ENCODE peak calls at places on chromosomes 6 and 20, in four cellular contexts. T is mesendoderm, N is IMR-90, E is H1. Y is an unnamed sample.

GRCh38 chr6:66926060-66926459 is 1219.0 kb upstream of the EYS start:
- DNase-seq in T (peak; percentile 46), N (no peak), E (no peak), Y (no peak)

GRCh38 chr6:134146268-134147032 is 94.0 kb upstream of the SLC2A12 start:
- DNase-seq in T (no peak), N (no peak), E (no peak), Y (no peak)

GRCh38 chr6:24313477-24314141 is 44.2 kb downstream of the DCDC2 start:
- DNase-seq in T (peak; percentile 68), N (peak; percentile 60), E (no peak), Y (peak; percentile 64)

GRCh38 chr20:37390891-37391525 is 45.1 kb downstream of the SRC start:
- DNase-seq in T (no peak), N (no peak), E (no peak), Y (peak; percentile 23)

GRCh38 chr20:9532069-9532809 is 17.8 kb downstream of the LAMP5 start:
- DNase-seq in T (peak; percentile 25), N (no peak), E (no peak), Y (no peak)

GRCh38 chr6:113684382-113684901 is 172.7 kb upstream of the MARCKS start:
- DNase-seq in T (peak; percentile 51), N (peak; percentile 41), E (no peak), Y (no peak)

GRCh38 chr6:132443206-132443605 is 41.9 kb upstream of the MOXD1 start:
- DNase-seq in T (peak; percentile 19), N (peak; percentile 20), E (no peak), Y (no peak)

GRCh38 chr6:40482532-40482931 is 104.6 kb downstream of the LRFN2 start:
- DNase-seq in T (peak; percentile 28), N (no peak), E (no peak), Y (peak; percentile 39)

GRCh38 chr20:48301189-48301588 is 515.9 kb upstream of the SULF2 start:
- DNase-seq in T (no peak), N (no peak), E (no peak), Y (no peak)

GRCh38 chr20:9079038-9079731 is 10.3 kb downstream of the PLCB4 start:
- DNase-seq in T (peak; percentile 41), N (no peak), E (no peak), Y (no peak)

GRCh38 chr20:64149809-64150560 is 14.3 kb upstream of the MYT1 start:
- DNase-seq in T (no peak), N (no peak), E (no peak), Y (no peak)

GRCh38 chr20:52998268-52998667 is 26.1 kb downstream of the TSHZ2 start:
- DNase-seq in T (no peak), N (no peak), E (no peak), Y (no peak)

GRCh38 chr6:166336847-166337246 is 5.5 kb downstream of the SFT2D1 start:
- DNase-seq in T (no peak), N (no peak), E (no peak), Y (no peak)

GRCh38 chr6:47203266-47203967 is 106.3 kb downstream of the TNFRSF21 start:
- DNase-seq in T (no peak), N (peak; percentile 13), E (no peak), Y (no peak)

GRCh38 chr20:46308258-46309157 is at the start of gene CDH22:
- DNase-seq in T (peak; percentile 74), N (peak; percentile 20), E (no peak), Y (peak; percentile 53)

GRCh38 chr6:170029416-170030283 is 261.2 kb downstream of the DLL1 start:
- DNase-seq in T (no peak), N (no peak), E (no peak), Y (no peak)

GRCh38 chr6:95690328-95690727 is 113.0 kb downstream of the MANEA start:
- DNase-seq in T (no peak), N (no peak), E (no peak), Y (no peak)

GRCh38 chr6:159654483-159655098 is 38.5 kb downstream of the SOD2 start:
- DNase-seq in T (peak; percentile 69), N (peak; percentile 67), E (no peak), Y (no peak)

GRCh38 chr6:16223362-16223761 is 15.0 kb upstream of the GMPR start:
- DNase-seq in T (no peak), N (no peak), E (no peak), Y (no peak)

GRCh38 chr6:47343631-47344421 is 34.1 kb upstream of the TNFRSF21 start:
- DNase-seq in T (no peak), N (no peak), E (no peak), Y (no peak)

GRCh38 chr6:134379086-134379485 is 61.2 kb upstream of the SGK1 start:
- DNase-seq in T (peak; percentile 82), N (no peak), E (peak; percentile 9), Y (peak; percentile 79)

GRCh38 chr6:144862769-144863168 is 577.6 kb downstream of the UTRN start:
- DNase-seq in T (no peak), N (no peak), E (no peak), Y (no peak)

GRCh38 chr20:25310921-25311728 is 63.2 kb downstream of the PYGB start:
- DNase-seq in T (peak; percentile 65), N (peak; percentile 95), E (no peak), Y (no peak)

GRCh38 chr20:58308680-58309527 is 611 bp upstream of the RAB22A start:
- DNase-seq in T (peak; percentile 48), N (peak; percentile 46), E (no peak), Y (peak; percentile 41)

GRCh38 chr6:12557760-12558159 is 158.8 kb upstream of the PHACTR1 start:
- DNase-seq in T (no peak), N (no peak), E (no peak), Y (no peak)

GRCh38 chr20:44526129-44526528 is 4.3 kb upstream of the SERINC3 start:
- DNase-seq in T (peak; percentile 93), N (peak; percentile 52), E (no peak), Y (peak; percentile 60)

GRCh38 chr6:134621858-134622257 is 303.9 kb upstream of the SGK1 start:
- DNase-seq in T (no peak), N (peak; percentile 25), E (no peak), Y (no peak)

GRCh38 chr20:46784450-46785127 is 75.1 kb downstream of the SLC2A10 start:
- DNase-seq in T (no peak), N (peak; percentile 63), E (no peak), Y (no peak)

GRCh38 chr20:1946762-1947534 is 46.9 kb downstream of the PDYN start:
- DNase-seq in T (peak; percentile 92), N (peak; percentile 17), E (peak; percentile 74), Y (peak; percentile 96)

GRCh38 chr6:33575211-33575610 is 4.9 kb downstream of the BAK1 start:
- DNase-seq in T (no peak), N (no peak), E (no peak), Y (no peak)

GRCh38 chr6:33571637-33572316 is 8.3 kb downstream of the BAK1 start:
- DNase-seq in T (no peak), N (no peak), E (no peak), Y (no peak)

GRCh38 chr6:33568826-33569570 is 11.1 kb downstream of the BAK1 start:
- DNase-seq in T (no peak), N (no peak), E (no peak), Y (no peak)

GRCh38 chr6:33566182-33567084 is 13.6 kb downstream of the BAK1 start:
- DNase-seq in T (no peak), N (peak; percentile 60), E (no peak), Y (no peak)

GRCh38 chr6:33570806-33571636 is 9.1 kb downstream of the BAK1 start:
- DNase-seq in T (peak; percentile 83), N (peak; percentile 57), E (no peak), Y (peak; percentile 85)
- H3K4ac ChIP-seq in T (no peak overlapping the region), N (peak overlapping the region; percentile 85), E (no peak overlapping the region), Y (no peak overlapping the region)

GRCh38 chr6:125275779-125276178 is 26.0 kb downstream of the HDDC2 start:
- DNase-seq in T (no peak), N (no peak), E (no peak), Y (no peak)

GRCh38 chr6:125277838-125278237 is 23.9 kb downstream of the HDDC2 start:
- DNase-seq in T (no peak), N (no peak), E (no peak), Y (no peak)

GRCh38 chr6:125273965-125274364 is 27.8 kb downstream of the HDDC2 start:
- DNase-seq in T (no peak), N (peak; percentile 24), E (no peak), Y (no peak)

GRCh38 chr6:125273251-125273650 is 28.5 kb downstream of the HDDC2 start:
- DNase-seq in T (no peak), N (no peak), E (no peak), Y (no peak)

DNA sequence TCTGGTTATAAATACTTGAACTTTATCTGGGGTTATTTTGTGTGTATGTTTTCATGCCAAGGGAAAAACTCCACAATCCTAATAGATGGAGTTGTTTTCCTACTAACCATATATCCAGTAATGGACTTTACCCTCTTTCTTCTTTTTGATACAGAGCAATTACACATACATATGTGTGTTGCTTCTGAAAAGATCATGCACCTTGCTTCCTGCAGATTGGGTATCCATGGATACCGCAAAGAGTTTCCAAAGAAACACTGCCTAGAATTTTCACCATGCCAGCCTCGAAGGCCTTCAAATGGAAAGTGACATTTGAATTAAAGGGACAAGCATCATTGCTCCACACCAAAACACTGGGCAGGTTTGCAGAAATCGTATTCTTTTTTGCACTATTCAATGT is 26.8 kb downstream of the HDDC2 start:
- DNase-seq in T (no peak), N (no peak), E (no peak), Y (no peak)
- H4K5ac ChIP-seq in T (no peak overlapping the region), N (no peak overlapping the region), E (no peak overlapping the region), Y (no peak overlapping the region)

GRCh38 chr6:57217270-57217669 is 4.8 kb downstream of the RAB23 start:
- DNase-seq in T (no peak), N (no peak), E (no peak), Y (no peak)
- H3K4ac ChIP-seq in T (no peak overlapping the region), N (no peak overlapping the region), E (no peak overlapping the region), Y (no peak overlapping the region)

GRCh38 chr20:21183722-21184121 is 57.8 kb downstream of the KIZ start:
- DNase-seq in T (no peak), N (peak; percentile 33), E (no peak), Y (no peak)
- H4K5ac ChIP-seq in T (no peak overlapping the region), N (peak overlapping the region; percentile 7), E (no peak overlapping the region), Y (no peak overlapping the region)

DNA sequence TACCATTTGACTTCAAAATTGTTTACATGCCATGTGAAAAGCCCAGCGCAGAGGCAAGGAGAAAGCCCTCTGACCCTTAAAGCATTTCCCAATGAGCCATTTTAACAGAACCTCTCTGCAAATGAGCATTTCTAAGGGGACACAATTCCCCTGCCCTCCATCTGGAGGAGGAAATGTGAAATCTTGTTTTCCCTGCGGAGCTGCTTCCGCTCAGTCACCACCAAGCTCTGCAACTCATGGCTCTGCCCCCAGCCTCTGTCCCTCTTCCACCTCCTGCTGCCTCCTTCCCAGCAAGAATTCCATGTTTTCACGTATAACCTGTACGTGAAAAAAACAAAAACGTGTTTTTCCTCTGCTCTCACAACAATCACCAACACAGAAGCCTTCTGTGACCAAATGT is 12.3 kb downstream of the RIN2 start:
- DNase-seq in T (peak; percentile 28), N (no peak), E (no peak), Y (no peak)
- H3K4ac ChIP-seq in T (no peak overlapping the region), N (no peak overlapping the region), E (no peak overlapping the region), Y (no peak overlapping the region)